ENCODE peak calls at places on chromosomes 12 and 14, in six cellular contexts. O, T, A, D, U and Y are unnamed samples.

GRCh38 chr12:8852119-8852518 is 29.7 kb downstream of the A2ML1 start:
- DNase-seq in O (no peak), T (no peak), D (no peak), A (no peak), U (no peak), Y (no peak)

GRCh38 chr12:119229837-119230236 is 51.1 kb downstream of the HSPB8 start:
- DNase-seq in U (no peak), A (no peak), T (peak; percentile 69), D (no peak), O (no peak), Y (no peak)

GRCh38 chr12:105100998-105101397 is 6.5 kb upstream of the WASHC4 start:
- DNase-seq in D (no peak), U (no peak), O (no peak), A (no peak), T (no peak), Y (no peak)

GRCh38 chr12:94570161-94570560 is 80.2 kb downstream of the TMCC3 start:
- DNase-seq in U (no peak), D (no peak), T (no peak), O (no peak), A (no peak), Y (no peak)

GRCh38 chr14:90464481-90464880 is 67.7 kb downstream of the CALM1 start:
- DNase-seq in A (no peak), O (no peak), U (no peak), D (no peak), T (no peak), Y (no peak)

GRCh38 chr12:2163172-2163927 is 110.6 kb downstream of the CACNA1C start:
- DNase-seq in T (peak; percentile 44), A (no peak), D (peak; percentile 92), U (no peak), O (peak; percentile 91), Y (peak; percentile 94)

GRCh38 chr14:71243697-71244096 is 336.4 kb downstream of the PCNX1 start:
- DNase-seq in T (no peak), A (no peak), D (no peak), O (no peak), U (no peak), Y (no peak)

GRCh38 chr12:126518596-126519200 is 1453.5 kb downstream of the AACS start:
- DNase-seq in U (no peak), T (no peak), D (no peak), O (no peak), A (no peak), Y (no peak)

GRCh38 chr12:107236824-107237467 is 143.6 kb upstream of the CRY1 start:
- DNase-seq in U (no peak), D (no peak), T (no peak), O (no peak), A (no peak), Y (no peak)

GRCh38 chr14:89296281-89296745 is 120.7 kb downstream of the FOXN3 start:
- DNase-seq in U (no peak), A (no peak), T (no peak), D (no peak), O (no peak), Y (no peak)

GRCh38 chr14:104523546-104523935 is 56.0 kb upstream of the C14orf180 start:
- DNase-seq in A (no peak), O (no peak), D (no peak), T (no peak), U (no peak), Y (no peak)

GRCh38 chr14:31083781-31084180 is 57.6 kb upstream of the STRN3 start:
- DNase-seq in U (no peak), D (no peak), O (no peak), T (no peak), A (no peak), Y (no peak)

GRCh38 chr14:57329833-57330232 is 60.6 kb upstream of the NAA30 start:
- DNase-seq in D (no peak), A (no peak), U (no peak), T (no peak), O (no peak), Y (no peak)

GRCh38 chr12:15535287-15535895 is 213.1 kb downstream of the PTPRO start:
- DNase-seq in D (no peak), A (no peak), U (no peak), T (no peak), O (no peak), Y (no peak)

GRCh38 chr12:13203028-13203922 is 6.7 kb downstream of the EMP1 start:
- DNase-seq in T (no peak), O (peak; percentile 75), D (peak; percentile 41), U (no peak), A (peak; percentile 64), Y (peak; percentile 79)

GRCh38 chr14:98578204-98578603 is 693.8 kb downstream of the BCL11B start:
- DNase-seq in O (no peak), D (no peak), T (peak; percentile 28), A (no peak), U (no peak), Y (no peak)

GRCh38 chr14:79352026-79352425 is 859.3 kb downstream of the DIO2 start:
- DNase-seq in D (no peak), A (no peak), T (no peak), O (no peak), U (no peak), Y (no peak)

GRCh38 chr14:89428556-89429196 is 11.6 kb upstream of the FOXN3 start:
- DNase-seq in T (no peak), O (no peak), D (no peak), A (peak; percentile 60), U (no peak), Y (no peak)

GRCh38 chr12:94305293-94305957 is 154.2 kb downstream of the CEP83 start:
- DNase-seq in O (no peak), U (no peak), A (no peak), D (no peak), T (no peak), Y (no peak)

GRCh38 chr12:31702047-31702446 is 26.8 kb downstream of the AMN1 start:
- DNase-seq in T (peak; percentile 10), A (no peak), O (no peak), U (no peak), D (no peak), Y (no peak)

GRCh38 chr14:30798961-30799360 is 75.4 kb upstream of the COCH start:
- DNase-seq in T (no peak), D (no peak), U (no peak), A (no peak), O (no peak), Y (no peak)

GRCh38 chr14:105476937-105477658 is 2.5 kb downstream of the CRIP2 start:
- DNase-seq in D (no peak), T (no peak), U (no peak), O (peak; percentile 81), A (no peak), Y (no peak)

GRCh38 chr14:50560929-50561280 is 960 bp downstream of the ATL1 start:
- DNase-seq in D (peak; percentile 77), T (peak; percentile 73), U (peak; percentile 13), A (peak; percentile 93), O (peak; percentile 89), Y (peak; percentile 84)

GRCh38 chr12:26017484-26018211 is 59.2 kb downstream of the RASSF8 start:
- DNase-seq in O (no peak), U (no peak), A (no peak), T (peak; percentile 37), D (no peak), Y (no peak)

GRCh38 chr12:81987351-81987750 is 228.2 kb upstream of the PPFIA2 start:
- DNase-seq in A (no peak), D (no peak), O (no peak), T (no peak), U (no peak), Y (no peak)

GRCh38 chr12:76591461-76591860 is 31.9 kb upstream of the OSBPL8 start:
- DNase-seq in A (no peak), D (no peak), O (no peak), U (no peak), T (no peak), Y (no peak)

GRCh38 chr12:38585090-38585489 is 268.5 kb downstream of the ALG10B start:
- DNase-seq in A (no peak), U (no peak), T (no peak), D (no peak), O (no peak), Y (no peak)

GRCh38 chr12:55703976-55704761 is 3.5 kb downstream of the ITGA7 start:
- DNase-seq in A (no peak), O (no peak), D (no peak), T (no peak), U (no peak), Y (no peak)

GRCh38 chr12:55706840-55707671 is 648 bp downstream of the ITGA7 start:
- DNase-seq in T (peak; percentile 56), D (no peak), A (no peak), O (peak; percentile 72), U (no peak), Y (no peak)

GRCh38 chr12:55703288-55703687 is 4.4 kb downstream of the ITGA7 start:
- DNase-seq in D (no peak), A (no peak), T (no peak), U (no peak), O (no peak), Y (no peak)

GRCh38 chr12:55705802-55706402 is 1.8 kb downstream of the ITGA7 start:
- DNase-seq in T (no peak), A (no peak), D (no peak), U (no peak), O (peak; percentile 60), Y (no peak)

GRCh38 chr12:55704824-55705780 is 2.6 kb downstream of the ITGA7 start:
- DNase-seq in U (no peak), A (no peak), D (no peak), T (no peak), O (peak; percentile 60), Y (no peak)
- H3K4me1 ChIP-seq in U (peaks cover 14% of the 10 kb centered on the region), A (peaks cover 17% of the 10 kb centered on the region), D (peaks cover 18% of the 10 kb centered on the region), T (no peaks in the 10 kb centered on the region), O (peaks cover 81% of the 10 kb centered on the region), Y (no peaks in the 10 kb centered on the region)

DNA sequence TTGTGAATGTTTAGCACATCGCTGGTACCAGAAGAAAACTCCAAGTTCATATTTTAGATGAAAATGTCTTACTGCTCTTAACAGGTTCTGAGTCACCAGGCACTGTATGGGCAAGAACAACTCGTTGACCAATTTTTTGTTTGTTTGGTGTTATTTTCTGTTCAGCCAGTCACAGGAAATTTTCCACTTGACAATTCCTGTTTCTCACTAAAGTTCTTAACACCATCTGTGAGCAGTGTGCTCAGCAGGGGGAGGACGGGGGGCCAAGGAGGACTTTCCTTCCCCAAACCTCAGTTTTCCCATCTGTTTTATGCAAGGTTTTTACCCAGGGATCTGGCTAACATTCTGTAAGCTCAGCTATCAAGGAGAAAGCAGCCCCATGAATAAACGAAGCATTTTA is 3.0 kb downstream of the NUAK1 start:
- DNase-seq in T (no peak), U (no peak), D (no peak), O (no peak), A (no peak), Y (no peak)
- H3K27me3 ChIP-seq in T (no peaks in the 10 kb centered on the region), U (peaks cover 20% of the 10 kb centered on the region), D (peaks cover 35% of the 10 kb centered on the region), O (no peaks in the 10 kb centered on the region), A (peaks cover 12% of the 10 kb centered on the region), Y (no peaks in the 10 kb centered on the region)

GRCh38 chr14:77752799-77753516 is 8.0 kb downstream of the SNW1 start:
- DNase-seq in U (no peak), O (no peak), D (no peak), A (no peak), T (no peak), Y (no peak)
- H3K36me3 ChIP-seq in U (peaks cover 50% of the 10 kb centered on the region), O (peaks cover 84% of the 10 kb centered on the region), D (peaks cover 51% of the 10 kb centered on the region), A (peaks cover 69% of the 10 kb centered on the region), T (no peaks in the 10 kb centered on the region), Y (no peaks in the 10 kb centered on the region)

DNA sequence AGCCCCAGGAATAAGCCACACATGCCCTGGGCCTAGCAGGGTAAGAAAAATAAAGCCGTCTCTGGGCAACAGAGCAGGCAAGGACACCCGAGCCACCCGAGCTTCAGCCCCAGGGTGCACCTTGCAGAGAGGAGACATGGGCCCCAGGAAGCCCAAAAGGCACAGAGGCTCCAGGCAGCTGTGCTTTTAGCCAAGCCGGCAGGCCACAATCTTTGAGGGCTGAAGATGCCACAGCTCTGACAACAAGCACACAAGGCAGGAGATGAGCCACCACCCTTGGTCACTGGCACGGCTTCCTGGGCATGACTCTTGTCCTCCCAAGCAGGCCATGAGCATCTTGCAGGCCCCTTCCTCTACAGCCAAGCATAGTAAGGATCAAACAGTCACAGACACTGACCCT is 86.3 kb downstream of the ITPK1 start:
- DNase-seq in O (no peak), U (no peak), A (no peak), D (no peak), T (no peak), Y (no peak)
- H3K4me1 ChIP-seq in O (peaks cover 49% of the 10 kb centered on the region), U (peaks cover 13% of the 10 kb centered on the region), A (peaks cover 25% of the 10 kb centered on the region), D (peaks cover 36% of the 10 kb centered on the region), T (peaks cover 23% of the 10 kb centered on the region), Y (no peaks in the 10 kb centered on the region)